ENCODE peak calls at places on chromosomes 7 and 10, in seven cellular contexts. D, W, R, G, F, X and J are unnamed samples.

GRCh38 chr10:84290235-84290634 is 38.2 kb upstream of the CCSER2 start:
- DNase-seq in D (no peak), W (no peak), R (no peak), G (no peak), F (no peak), X (no peak), J (no peak)

GRCh38 chr10:50850576-50851340 is 34.7 kb downstream of the A1CF start:
- DNase-seq in D (no peak), W (no peak), R (no peak), G (no peak), F (no peak), X (no peak), J (no peak)

GRCh38 chr7:115637123-115637522 is 393.4 kb downstream of the TFEC start:
- DNase-seq in D (no peak), W (no peak), R (no peak), G (no peak), F (no peak), X (no peak), J (no peak)

GRCh38 chr10:68052463-68052862 is 22.6 kb downstream of the HERC4 start:
- DNase-seq in D (no peak), W (no peak), R (no peak), G (no peak), F (no peak), X (no peak), J (no peak)

GRCh38 chr10:34498821-34499220 is 316.3 kb downstream of the PARD3 start:
- DNase-seq in D (no peak), W (no peak), R (no peak), G (no peak), F (no peak), X (no peak), J (no peak)

GRCh38 chr7:42661312-42661711 is 250.6 kb downstream of the C7orf25 start:
- DNase-seq in D (no peak), W (no peak), R (no peak), G (no peak), F (no peak), X (no peak), J (peak)

GRCh38 chr7:117202511-117202910 is 120.3 kb downstream of the WNT2 start:
- DNase-seq in D (no peak), W (no peak), R (no peak), G (no peak), F (no peak), X (no peak), J (no peak)

GRCh38 chr7:38561166-38561565 is 70.0 kb downstream of the AMPH start:
- DNase-seq in D (no peak), W (no peak), R (no peak), G (no peak), F (no peak), X (no peak), J (peak)

GRCh38 chr7:90816511-90817142 is 220.5 kb downstream of the CDK14 start:
- DNase-seq in D (no peak), W (peak), R (peak), G (no peak), F (no peak), X (no peak), J (peak)

GRCh38 chr7:24341677-24342076 is 57.7 kb downstream of the NPY start:
- DNase-seq in D (no peak), W (no peak), R (no peak), G (no peak), F (no peak), X (no peak), J (no peak)

GRCh38 chr7:66507764-66508296 is 120.9 kb upstream of the KCTD7 start:
- DNase-seq in D (no peak), W (no peak), R (no peak), G (no peak), F (no peak), X (no peak), J (no peak)

GRCh38 chr10:103053659-103054581 is 135.8 kb downstream of the CNNM2 start:
- DNase-seq in D (peak), W (peak), R (peak), G (peak), F (no peak), X (no peak), J (no peak)

GRCh38 chr10:17005621-17006566 is 123.7 kb downstream of the CUBN start:
- DNase-seq in D (no peak), W (no peak), R (no peak), G (no peak), F (no peak), X (no peak), J (peak)

GRCh38 chr7:114715907-114716306 is 206.0 kb upstream of the MDFIC start:
- DNase-seq in D (no peak), W (no peak), R (no peak), G (no peak), F (no peak), X (no peak), J (peak)

GRCh38 chr7:79227035-79227434 is 226.4 kb downstream of the MAGI2 start:
- DNase-seq in D (no peak), W (no peak), R (no peak), G (no peak), F (no peak), X (no peak), J (no peak)

GRCh38 chr10:117439243-117439912 is 64.1 kb upstream of the PDZD8 start:
- DNase-seq in D (no peak), W (no peak), R (no peak), G (no peak), F (no peak), X (peak), J (peak)

GRCh38 chr10:77524300-77524711 is 113.3 kb downstream of the KCNMA1 start:
- DNase-seq in D (no peak), W (peak), R (no peak), G (no peak), F (no peak), X (no peak), J (no peak)

GRCh38 chr7:89238156-89238555 is 442.6 kb upstream of the TEX47 start:
- DNase-seq in D (no peak), W (no peak), R (no peak), G (no peak), F (no peak), X (no peak), J (no peak)

GRCh38 chr7:137081694-137082093 is 213.2 kb downstream of the CHRM2 start:
- DNase-seq in D (no peak), W (no peak), R (no peak), G (no peak), F (no peak), X (peak), J (no peak)

DNA sequence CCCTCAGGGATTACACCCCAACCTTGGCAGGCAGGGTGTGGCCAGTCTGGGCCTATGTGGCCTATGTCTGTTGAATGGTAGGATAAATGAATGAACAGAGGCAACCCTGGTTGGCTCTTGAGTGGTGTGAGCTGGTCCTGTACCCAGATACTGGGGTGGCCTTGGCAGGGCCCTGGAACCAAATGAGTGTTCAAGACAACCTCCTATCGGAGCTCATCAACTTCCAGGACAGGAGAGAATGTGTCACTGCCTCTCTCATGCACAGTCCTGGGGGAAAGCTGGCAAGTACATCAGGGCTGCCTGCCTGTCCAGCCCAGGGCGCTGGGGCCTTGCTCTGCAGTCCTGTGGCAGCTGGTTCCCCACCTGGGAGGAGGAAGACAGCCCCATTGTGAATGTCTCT is 271.6 kb downstream of the CALN1 start:
- DNase-seq in D (no peak), W (no peak), R (no peak), G (no peak), F (no peak), X (no peak), J (no peak)
- H3K27ac ChIP-seq in D (no peak), W (no peak), R (no peak), G (no peak), F (no peak), X (no peak), J (no peak)

GRCh38 chr10:29828440-29828894 is 193.7 kb upstream of the SVIL start:
- DNase-seq in D (no peak), W (no peak), R (no peak), G (no peak), F (no peak), X (no peak), J (no peak)
- H3K27ac ChIP-seq in D (no peak), W (no peak), R (no peak), G (no peak), F (peak), X (no peak), J (no peak)

GRCh38 chr10:132375795-132376297 is 21.2 kb upstream of the PWWP2B start:
- DNase-seq in D (no peak), W (no peak), R (no peak), G (no peak), F (no peak), X (no peak), J (no peak)
- H3K27ac ChIP-seq in D (no peak), W (no peak), R (no peak), G (no peak), F (no peak), X (no peak), J (no peak)

DNA sequence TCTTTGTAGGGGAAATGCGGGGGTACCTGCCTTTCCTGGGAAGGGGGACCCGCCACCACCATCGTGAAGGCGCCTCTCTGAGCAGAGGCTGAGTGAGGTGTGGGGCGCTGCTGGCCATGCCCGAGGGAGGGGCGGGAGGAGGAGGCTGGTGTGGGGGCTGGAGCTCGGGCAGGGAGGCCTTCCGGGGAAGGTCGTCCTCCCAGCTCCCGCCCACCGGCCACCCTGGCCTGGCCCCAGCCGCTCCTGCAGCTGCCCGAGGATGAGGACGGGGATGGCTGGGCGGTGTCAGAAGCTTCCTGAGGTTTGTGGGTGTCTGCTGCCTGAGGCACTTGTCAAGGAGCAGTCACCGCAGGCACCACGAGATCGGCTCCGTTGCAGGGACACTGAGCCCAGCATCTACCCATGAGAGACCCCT is 11.4 kb downstream of the PWWP2B start:
- DNase-seq in D (no peak), W (no peak), R (no peak), G (no peak), F (no peak), X (no peak), J (no peak)
- H3K27ac ChIP-seq in D (no peak), W (no peak), R (no peak), G (no peak), F (peak), X (no peak), J (peak)

GRCh38 chr10:30816812-30817193 is 187.2 kb upstream of the LYZL2 start:
- DNase-seq in D (no peak), W (no peak), R (no peak), G (no peak), F (no peak), X (no peak), J (no peak)

GRCh38 chr10:30812018-30812851 is 182.7 kb upstream of the LYZL2 start:
- DNase-seq in D (no peak), W (no peak), R (no peak), G (no peak), F (no peak), X (no peak), J (no peak)

GRCh38 chr10:30816144-30816811 is 186.7 kb upstream of the LYZL2 start:
- DNase-seq in D (no peak), W (no peak), R (no peak), G (no peak), F (no peak), X (no peak), J (no peak)

GRCh38 chr10:30811665-30812017 is 182.1 kb upstream of the LYZL2 start:
- DNase-seq in D (no peak), W (no peak), R (no peak), G (no peak), F (no peak), X (no peak), J (no peak)

DNA sequence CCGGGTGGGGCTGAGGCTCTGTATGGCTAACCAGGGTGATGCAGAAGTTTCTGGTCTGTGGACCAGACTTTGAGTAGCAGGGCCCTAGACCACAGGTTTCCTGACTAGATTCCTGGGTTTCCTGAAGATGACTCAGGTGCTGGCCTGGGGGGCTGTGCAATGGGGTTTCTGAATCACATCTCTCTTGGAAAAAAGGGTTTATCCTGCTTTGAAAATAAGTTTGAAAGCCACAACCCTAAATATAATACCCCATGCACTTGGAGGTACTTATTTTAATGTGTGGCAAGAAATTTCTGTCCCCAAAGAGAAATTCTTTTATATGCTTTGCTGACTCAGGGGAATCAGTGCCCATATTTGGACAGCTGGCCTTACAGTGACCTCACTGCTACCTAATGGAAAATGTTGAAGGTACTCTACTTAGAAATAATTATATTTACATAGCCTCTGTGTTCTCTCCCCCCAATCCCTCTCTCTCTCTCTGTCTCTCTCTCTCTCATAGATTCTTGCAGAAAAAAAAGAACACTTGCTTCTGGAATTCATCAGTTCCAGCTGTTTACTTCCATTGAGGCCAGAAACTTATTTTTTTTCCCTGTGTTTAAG is 184.4 kb upstream of the LYZL2 start:
- DNase-seq in D (no peak), W (peak), R (no peak), G (no peak), F (no peak), X (no peak), J (no peak)
- H3K27ac ChIP-seq in D (no peak), W (peak), R (no peak), G (no peak), F (peak), X (no peak), J (no peak)

DNA sequence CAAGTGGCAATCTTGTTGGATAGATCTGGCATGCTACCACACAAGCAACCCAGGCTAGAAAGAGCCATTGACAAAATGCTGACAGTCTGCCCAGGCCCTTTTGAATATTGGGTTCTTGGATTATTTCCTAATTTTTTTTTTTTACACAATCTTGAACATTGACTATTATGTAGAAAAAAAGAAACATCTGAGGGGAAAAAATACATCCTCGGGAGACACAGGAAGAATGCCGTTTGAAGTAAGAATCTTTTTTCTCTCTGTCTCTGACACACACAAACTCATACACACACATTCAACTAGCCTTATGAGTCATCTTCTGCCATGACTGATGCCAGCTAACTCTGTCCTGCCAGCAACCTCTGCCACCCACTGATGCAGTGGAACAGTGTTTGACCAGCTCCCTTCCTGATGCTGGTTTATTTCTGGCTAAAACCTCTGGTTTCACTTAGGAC is 47.2 kb downstream of the SORBS1 start:
- DNase-seq in D (no peak), W (no peak), R (no peak), G (no peak), F (no peak), X (peak), J (peak)
- H3K27ac ChIP-seq in D (no peak), W (no peak), R (peak), G (no peak), F (peak), X (peak), J (no peak)

GRCh38 chr7:16315280-16315679 is 106.1 kb downstream of the CRPPA start:
- DNase-seq in D (no peak), W (no peak), R (no peak), G (no peak), F (no peak), X (no peak), J (no peak)

GRCh38 chr7:16318463-16318862 is 102.9 kb downstream of the CRPPA start:
- DNase-seq in D (no peak), W (no peak), R (no peak), G (no peak), F (no peak), X (no peak), J (no peak)

GRCh38 chr7:16320261-16320660 is 101.1 kb downstream of the CRPPA start:
- DNase-seq in D (no peak), W (no peak), R (no peak), G (no peak), F (no peak), X (no peak), J (no peak)

GRCh38 chr7:16317406-16317805 is 103.9 kb downstream of the CRPPA start:
- DNase-seq in D (no peak), W (no peak), R (no peak), G (no peak), F (no peak), X (no peak), J (no peak)

DNA sequence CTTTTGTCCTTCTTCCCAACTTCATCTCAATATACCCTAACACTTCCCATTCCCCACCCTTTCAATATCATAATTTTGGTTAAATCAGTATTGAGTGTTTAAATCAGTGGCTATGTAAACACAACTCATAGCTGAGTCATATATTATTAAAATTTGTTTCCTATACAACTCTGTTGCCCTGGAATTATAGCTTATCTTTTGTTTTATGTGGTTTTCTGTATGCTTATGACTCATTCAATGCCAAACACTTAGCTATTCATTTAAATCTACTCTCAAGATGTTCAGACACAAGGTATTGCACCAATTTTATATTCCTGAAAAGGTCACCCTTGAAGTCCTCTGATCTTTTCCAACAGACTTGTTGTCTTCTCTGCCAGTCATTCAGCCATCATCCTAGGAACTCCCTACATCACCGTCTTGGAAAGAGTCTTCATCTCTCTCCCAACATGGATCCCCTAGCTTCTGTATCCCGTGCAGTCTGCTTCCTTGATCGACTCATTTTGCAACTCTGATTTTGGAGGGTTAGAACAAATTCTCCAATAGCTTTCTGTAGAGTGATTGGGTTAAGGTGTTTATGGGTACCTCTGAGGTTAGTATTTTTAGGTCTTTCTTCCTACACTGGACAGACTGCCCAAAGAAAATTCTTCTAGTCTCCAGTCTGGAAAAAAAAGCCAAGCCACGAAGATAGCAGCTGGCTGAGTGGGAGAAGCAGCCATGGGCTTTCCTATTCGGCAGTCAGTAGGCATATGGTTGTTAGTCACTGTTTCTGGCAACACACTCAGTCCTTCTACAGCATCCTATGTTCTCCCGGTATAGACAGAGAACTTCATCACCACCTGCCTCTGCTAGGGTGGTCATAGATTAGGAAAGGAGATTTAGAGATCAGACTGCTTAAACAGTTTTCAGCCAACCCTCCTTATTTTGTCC is 102.1 kb downstream of the CRPPA start:
- DNase-seq in D (no peak), W (no peak), R (no peak), G (no peak), F (no peak), X (no peak), J (peak)
- H3K27ac ChIP-seq in D (no peak), W (no peak), R (no peak), G (no peak), F (no peak), X (no peak), J (no peak)

DNA sequence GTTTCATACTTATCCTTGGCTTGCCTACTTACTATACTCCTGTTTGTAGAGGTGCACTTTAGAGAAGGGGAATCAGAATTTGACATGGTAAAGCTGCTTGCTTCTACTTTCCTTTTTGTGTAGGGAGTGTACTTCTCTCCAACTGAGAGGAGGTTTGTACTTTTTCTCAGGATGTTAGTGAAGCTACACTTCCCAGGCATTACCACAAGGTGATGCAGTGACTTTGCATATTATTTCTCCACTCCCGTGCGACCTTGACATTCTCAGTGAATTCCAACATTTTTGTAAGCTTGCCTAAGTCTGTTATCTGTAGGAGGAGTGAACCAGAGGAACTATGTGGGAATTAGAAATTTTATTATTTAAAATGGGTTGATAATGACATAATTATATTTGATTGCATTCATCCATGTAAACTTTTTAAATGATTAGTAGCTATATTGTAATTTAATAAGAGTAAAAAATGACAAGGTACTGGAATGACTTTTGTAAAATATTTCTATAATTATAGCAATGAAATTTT is 5.2 kb downstream of the TAX1BP1 start:
- DNase-seq in D (no peak), W (peak), R (peak), G (no peak), F (no peak), X (no peak), J (no peak)
- H3K27ac ChIP-seq in D (no peak), W (no peak), R (peak), G (no peak), F (no peak), X (peak), J (peak)

GRCh38 chr10:30833625-30833970 is 198.1 kb downstream of the ZNF438 start:
- DNase-seq in D (no peak), W (no peak), R (no peak), G (no peak), F (no peak), X (no peak), J (no peak)

GRCh38 chr10:30831876-30832726 is 199.6 kb downstream of the ZNF438 start:
- DNase-seq in D (no peak), W (no peak), R (no peak), G (no peak), F (no peak), X (no peak), J (no peak)

GRCh38 chr10:30831401-30831800 is 200.3 kb downstream of the ZNF438 start:
- DNase-seq in D (no peak), W (no peak), R (no peak), G (no peak), F (no peak), X (no peak), J (no peak)

GRCh38 chr10:30834143-30834542 is 197.5 kb downstream of the ZNF438 start:
- DNase-seq in D (no peak), W (no peak), R (no peak), G (no peak), F (no peak), X (no peak), J (no peak)

GRCh38 chr10:30832727-30833624 is 198.7 kb downstream of the ZNF438 start:
- DNase-seq in D (no peak), W (no peak), R (no peak), G (no peak), F (no peak), X (no peak), J (no peak)
- H3K27ac ChIP-seq in D (no peak), W (no peak), R (no peak), G (no peak), F (peak), X (no peak), J (no peak)

GRCh38 chr7:155685070-155685790 is 40.8 kb downstream of the RBM33 start:
- DNase-seq in D (peak), W (no peak), R (no peak), G (no peak), F (no peak), X (no peak), J (no peak)
- H3K27ac ChIP-seq in D (no peak), W (no peak), R (no peak), G (peak), F (no peak), X (no peak), J (no peak)